ENCODE peak calls at places on chromosome 12, in eight cellular contexts. T is heart left ventricle, O is neuronal stem cell, J is WERI-Rb-1, I is mesendoderm, E is lower lobe of right lung, A is RWPE1, Z is fibroblast of lung. F is an unnamed sample.

GRCh38 chr12:12447837-12448236 is 91.0 kb downstream of the BORCS5 start:
- DNase-seq in A (no peak), Z (no peak), O (no peak), T (no peak), I (no peak), E (no peak), J (no peak), F (no peak)

GRCh38 chr12:97921957-97922722 is 459.5 kb downstream of the RMST start:
- DNase-seq in O (no peak), E (no peak), T (no peak), A (no peak), J (no peak), Z (peak; percentile 96), I (no peak), F (no peak)

GRCh38 chr12:50112456-50113218 is 601 bp downstream of the COX14 start:
- DNase-seq in E (no peak), Z (no peak), T (no peak), A (peak; percentile 49), I (peak; percentile 86), J (peak; percentile 70), O (no peak), F (no peak)

GRCh38 chr12:130813949-130814348 is 25.1 kb downstream of the STX2 start:
- DNase-seq in E (no peak), A (no peak), T (no peak), Z (no peak), O (no peak), I (no peak), J (no peak), F (no peak)

GRCh38 chr12:109597795-109598427 is 24.3 kb downstream of the MVK start:
- DNase-seq in J (peak; percentile 95), T (peak; percentile 91), O (peak; percentile 85), I (peak; percentile 91), E (peak; percentile 87), A (peak; percentile 86), Z (peak; percentile 79), F (peak; percentile 78)

GRCh38 chr12:45503887-45504286 is 225.6 kb upstream of the ARID2 start:
- DNase-seq in O (no peak), E (no peak), I (no peak), A (no peak), Z (no peak), J (no peak), T (no peak), F (no peak)

GRCh38 chr12:96766232-96766631 is 140.8 kb upstream of the NEDD1 start:
- DNase-seq in A (no peak), T (no peak), J (no peak), O (no peak), E (no peak), Z (no peak), I (peak; percentile 44), F (no peak)

GRCh38 chr12:88553941-88554658 is 26.2 kb downstream of the KITLG start:
- DNase-seq in J (no peak), E (no peak), A (peak; percentile 8), I (no peak), T (no peak), O (no peak), Z (peak; percentile 90), F (no peak)

GRCh38 chr12:67413577-67413976 is 144.4 kb downstream of the CAND1 start:
- DNase-seq in E (no peak), Z (no peak), O (no peak), T (no peak), A (peak; percentile 49), J (no peak), I (peak; percentile 9), F (no peak)

GRCh38 chr12:63415357-63415756 is 252.9 kb downstream of the DPY19L2 start:
- DNase-seq in I (no peak), A (no peak), O (no peak), E (no peak), J (no peak), Z (no peak), T (no peak), F (no peak)

GRCh38 chr12:78792052-78792698 is 72.4 kb upstream of the SYT1 start:
- DNase-seq in J (no peak), Z (no peak), O (no peak), E (no peak), T (no peak), A (no peak), I (no peak), F (no peak)

GRCh38 chr12:69655616-69656336 is 43.3 kb downstream of the BEST3 start:
- DNase-seq in Z (peak; percentile 77), T (no peak), I (peak; percentile 27), A (peak; percentile 72), J (no peak), E (no peak), O (no peak), F (no peak)

GRCh38 chr12:52826611-52827498 is 7.3 kb downstream of the KRT79 start:
- DNase-seq in J (no peak), T (no peak), I (peak; percentile 76), E (no peak), A (no peak), O (no peak), Z (no peak), F (no peak)

DNA sequence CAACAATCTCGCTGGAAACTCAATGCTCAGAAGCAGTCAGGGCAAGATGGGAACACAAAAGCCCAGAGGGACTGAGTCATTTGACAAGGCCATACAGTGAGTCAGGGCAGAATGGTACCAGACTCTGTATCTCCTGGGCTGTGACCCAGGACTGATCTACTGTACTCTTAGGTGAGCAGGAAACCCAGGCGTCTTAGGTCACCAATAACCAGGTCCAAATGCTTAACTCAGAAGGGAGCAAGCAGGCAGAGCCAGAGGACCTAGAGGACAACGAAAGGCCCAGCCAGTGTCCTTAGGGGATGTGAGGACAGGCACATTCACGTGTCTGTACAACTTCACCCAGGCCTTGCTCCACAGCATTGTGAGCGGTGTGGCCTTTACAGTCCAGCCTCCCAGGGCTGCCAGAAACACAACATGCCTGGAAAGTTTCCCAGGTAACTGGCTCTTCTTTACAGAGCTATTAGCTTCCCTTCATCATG is 69.9 kb downstream of the ARL6IP4 start:
- DNase-seq in T (peak; percentile 78), I (no peak), Z (no peak), E (no peak), A (peak; percentile 30), O (no peak), J (no peak), F (no peak)
- H3K27ac ChIP-seq in T (peak overlapping the region; percentile 82), I (peak overlapping the region; percentile 19), Z (no peak overlapping the region), E (no peak overlapping the region), A (no peak overlapping the region), O (no peak overlapping the region), J (no peak overlapping the region), F (peak overlapping the region; percentile 70)

DNA sequence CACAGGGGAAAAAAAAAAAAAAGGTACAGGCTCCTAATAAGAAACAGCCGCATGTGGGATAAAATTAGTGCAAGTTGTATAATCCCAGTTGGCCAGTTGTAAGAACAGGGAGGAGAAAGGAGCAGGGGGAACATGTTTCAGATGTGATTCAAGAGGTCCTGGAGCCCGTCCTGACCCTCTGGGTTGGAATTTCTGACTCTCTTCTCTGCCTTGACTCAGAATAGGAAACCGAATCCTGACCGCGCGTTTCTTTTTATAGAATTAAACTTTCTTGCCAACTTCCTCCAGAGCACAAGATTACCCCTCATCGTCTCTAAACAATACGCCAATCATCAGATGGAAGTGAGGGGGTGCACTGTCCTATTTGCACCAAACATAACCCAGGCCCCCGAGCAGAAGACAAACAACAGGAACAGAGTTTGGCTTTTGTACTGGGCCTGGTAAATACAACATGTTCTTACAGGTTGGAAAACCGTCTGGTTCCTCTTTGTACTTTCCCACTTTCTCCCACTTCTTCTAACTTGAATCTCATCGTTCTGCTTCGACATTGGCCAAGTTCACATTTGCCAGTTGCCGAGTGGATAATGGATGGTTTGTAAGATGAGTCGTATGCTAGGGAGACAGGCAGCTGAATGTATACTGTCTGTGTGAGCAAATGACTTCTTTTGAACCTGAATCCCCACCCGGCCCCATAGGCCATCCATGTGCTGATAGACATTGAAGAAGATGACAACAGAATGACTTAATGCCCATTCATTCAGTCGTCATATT is 42.5 kb upstream of the MED13L start:
- DNase-seq in A (peak; percentile 72), O (no peak), Z (peak; percentile 93), J (no peak), I (no peak), T (peak; percentile 75), E (no peak), F (no peak)
- H3K27ac ChIP-seq in A (peak overlapping the region; percentile 96), O (no peak overlapping the region), Z (peak overlapping the region; percentile 95), J (no peak overlapping the region), I (no peak overlapping the region), T (peak overlapping the region; percentile 56), E (peak overlapping the region; percentile 57), F (peak overlapping the region; percentile 9)

GRCh38 chr12:14952295-14952995 is 9.0 kb downstream of the ARHGDIB start:
- DNase-seq in O (no peak), A (peak; percentile 64), I (peak; percentile 27), Z (peak; percentile 93), J (no peak), E (no peak), T (no peak), F (no peak)

GRCh38 chr12:14950421-14950820 is 11.0 kb downstream of the ARHGDIB start:
- DNase-seq in A (no peak), J (no peak), Z (no peak), I (no peak), T (no peak), E (no peak), O (no peak), F (no peak)

GRCh38 chr12:14948672-14949071 is 10.3 kb upstream of the ERP27 start:
- DNase-seq in Z (peak; percentile 81), T (no peak), J (no peak), E (no peak), I (peak; percentile 82), A (no peak), O (no peak), F (no peak)

GRCh38 chr12:14949631-14950030 is 11.3 kb upstream of the ERP27 start:
- DNase-seq in Z (no peak), A (no peak), T (no peak), O (no peak), I (no peak), J (no peak), E (no peak), F (no peak)

DNA sequence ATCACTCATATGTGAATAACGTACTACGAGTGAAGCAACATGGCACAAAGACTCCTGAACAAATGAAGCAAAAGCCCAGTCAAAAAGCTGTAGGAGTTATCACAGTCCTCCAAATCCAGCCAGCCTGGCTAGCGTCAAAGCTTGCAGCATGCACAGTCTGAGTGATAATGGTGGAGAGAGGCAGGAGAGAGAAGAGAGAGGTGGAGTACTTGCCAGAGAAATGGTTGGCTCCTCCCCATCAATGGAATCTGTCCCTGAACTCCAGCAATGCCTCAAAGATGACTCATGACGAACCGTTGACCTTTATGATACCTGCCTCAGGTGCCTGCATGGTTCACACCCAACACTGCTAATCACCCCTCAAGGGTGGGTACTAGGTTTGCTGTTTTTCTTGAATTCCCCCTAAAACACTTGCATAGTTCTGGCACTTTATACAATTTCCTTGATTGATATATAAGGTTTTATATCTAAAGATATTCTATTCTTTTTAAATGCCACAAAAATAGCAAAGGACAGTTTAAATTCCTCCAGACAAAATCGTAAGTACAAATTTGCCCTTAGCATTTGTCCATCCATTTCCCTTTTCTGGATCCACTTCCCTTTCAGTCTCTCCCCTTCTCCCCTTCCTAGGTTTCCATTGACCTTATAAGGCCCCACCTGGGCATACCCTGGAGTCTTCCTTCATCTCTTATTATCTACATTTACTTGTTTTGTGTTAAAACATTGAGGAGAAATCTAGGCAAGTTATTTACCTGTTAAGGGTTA is 10.2 kb downstream of the ARHGDIB start:
- DNase-seq in J (no peak), E (no peak), T (no peak), O (peak; percentile 21), I (peak; percentile 94), A (peak; percentile 81), Z (no peak), F (no peak)
- H3K27ac ChIP-seq in J (no peak overlapping the region), E (peak overlapping the region; percentile 75), T (peak overlapping the region; percentile 61), O (peak overlapping the region; percentile 55), I (no peak overlapping the region), A (no peak overlapping the region), Z (no peak overlapping the region), F (no peak overlapping the region)

GRCh38 chr12:47769234-47770085 is 3.6 kb upstream of the SLC48A1 start:
- DNase-seq in I (no peak), A (no peak), T (no peak), O (no peak), J (no peak), Z (no peak), E (no peak), F (no peak)
- H3K27ac ChIP-seq in I (no peak overlapping the region), A (peak overlapping the region; percentile 69), T (no peak overlapping the region), O (no peak overlapping the region), J (no peak overlapping the region), Z (no peak overlapping the region), E (no peak overlapping the region), F (no peak overlapping the region)